ENCODE peak calls at places on chromosomes 1 and 21, in eight cellular contexts. S is IMR-90; W is stimulated activated naive CD8-positive, alpha-beta T cell treated with anti-CD3 and anti-CD28 coated beads, Interleukin-15, amount 100 ng/mL, for 72 hours; H is stimulated activated effector memory CD8-positive, alpha-beta T cell treated with anti-CD3 and anti-CD28 coated beads, Interleukin-12 subunit alpha, Interleukin-12 subunit beta, amount 100 ng/mL, for 72 hours; K is lower lobe of right lung; Y is Ammon's horn; U is uterus; R is ELR. Q is an unnamed sample.

GRCh38 chr1:91166106-91166712 is 144.4 kb upstream of the ZNF644 start:
- DNase-seq in S (peak; percentile 56), W (peak; percentile 13), H (no peak), K (peak; percentile 67), Y (peak; percentile 82), U (peak; percentile 35), R (peak; percentile 75), Q (peak; percentile 14)

GRCh38 chr1:94044290-94044790 is 76.6 kb downstream of the ABCA4 start:
- DNase-seq in S (no peak), W (no peak), H (no peak), K (peak; percentile 76), Y (peak; percentile 46), U (peak; percentile 34), R (no peak), Q (no peak)

GRCh38 chr1:38918568-38918967 is 23.1 kb downstream of the RHBDL2 start:
- DNase-seq in S (no peak), W (no peak), H (no peak), K (no peak), Y (no peak), U (no peak), R (no peak), Q (no peak)

GRCh38 chr1:246959944-246960693 is 28.4 kb upstream of the AHCTF1 start:
- DNase-seq in S (no peak), W (no peak), H (no peak), K (no peak), Y (peak; percentile 44), U (no peak), R (no peak), Q (no peak)

GRCh38 chr1:205701891-205702290 is 21.6 kb upstream of the SLC45A3 start:
- DNase-seq in S (no peak), W (no peak), H (no peak), K (no peak), Y (no peak), U (no peak), R (no peak), Q (no peak)

GRCh38 chr1:8023995-8024313 is 2.2 kb downstream of the ERRFI1 start:
- DNase-seq in S (no peak), W (no peak), H (no peak), K (no peak), Y (no peak), U (no peak), R (no peak), Q (no peak)

GRCh38 chr21:14121719-14122118 is 89.0 kb downstream of the LIPI start:
- DNase-seq in S (no peak), W (no peak), H (no peak), K (no peak), Y (no peak), U (no peak), R (no peak), Q (no peak)

GRCh38 chr1:9687120-9687875 is 35.8 kb downstream of the PIK3CD start:
- DNase-seq in S (peak; percentile 92), W (peak; percentile 47), H (peak; percentile 53), K (peak; percentile 66), Y (no peak), U (peak; percentile 62), R (peak; percentile 95), Q (peak; percentile 83)

GRCh38 chr1:95497566-95497965 is 263.6 kb downstream of the RWDD3 start:
- DNase-seq in S (no peak), W (no peak), H (no peak), K (no peak), Y (no peak), U (no peak), R (no peak), Q (no peak)

GRCh38 chr1:18190598-18190997 is 83.0 kb downstream of the IGSF21 start:
- DNase-seq in S (no peak), W (no peak), H (no peak), K (no peak), Y (no peak), U (no peak), R (no peak), Q (no peak)

GRCh38 chr1:219726480-219727272 is 113.8 kb upstream of the ZC3H11B start:
- DNase-seq in S (no peak), W (no peak), H (no peak), K (no peak), Y (no peak), U (no peak), R (no peak), Q (no peak)

GRCh38 chr1:159936284-159936904 is 9.0 kb downstream of the IGSF9 start:
- DNase-seq in S (no peak), W (peak; percentile 82), H (peak; percentile 93), K (peak; percentile 79), Y (peak; percentile 52), U (peak; percentile 77), R (peak; percentile 62), Q (peak; percentile 75)